ENCODE peak calls at places on chromosomes 4 and X, in eight cellular contexts. One of them, this sample, is unnamed. For H3K36me3, the result is how much of the 10 kb centered on the place peaks cover.

GRCh38 chrX:116342903-116343302 is 93.5 kb upstream of the SLC6A14 start:
- DNase-seq in body of pancreas: no peak
- DNase-seq in lower lobe of right lung: no peak
- DNase-seq in lung: no peak
- DNase-seq in ascending aorta: no peak
- DNase-seq in colonic mucosa: no peak
- DNase-seq in stomach: no peak
- DNase-seq in heart left ventricle: no peak
- DNase-seq in this sample: no peak

GRCh38 chr4:173288296-173288695 is 45.9 kb downstream of the HMGB2 start:
- DNase-seq in body of pancreas: peak
- DNase-seq in lower lobe of right lung: no peak
- DNase-seq in lung: peak
- DNase-seq in ascending aorta: no peak
- DNase-seq in colonic mucosa: peak
- DNase-seq in stomach: peak
- DNase-seq in heart left ventricle: peak
- DNase-seq in this sample: no peak

GRCh38 chrX:74419861-74420193 is 1.5 kb upstream of the SLC16A2 start:
- DNase-seq in body of pancreas: no peak
- DNase-seq in lower lobe of right lung: no peak
- DNase-seq in lung: no peak
- DNase-seq in ascending aorta: no peak
- DNase-seq in colonic mucosa: no peak
- DNase-seq in stomach: no peak
- DNase-seq in heart left ventricle: no peak
- DNase-seq in this sample: no peak

GRCh38 chr4:184309241-184310170 is 91.8 kb upstream of the ENPP6 start:
- DNase-seq in body of pancreas: no peak
- DNase-seq in lower lobe of right lung: no peak
- DNase-seq in lung: no peak
- DNase-seq in ascending aorta: no peak
- DNase-seq in colonic mucosa: peak
- DNase-seq in stomach: no peak
- DNase-seq in heart left ventricle: no peak
- DNase-seq in this sample: no peak

GRCh38 chr4:51942108-51942832 is 77.9 kb downstream of the LRRC66 start:
- DNase-seq in body of pancreas: no peak
- DNase-seq in lower lobe of right lung: no peak
- DNase-seq in lung: no peak
- DNase-seq in ascending aorta: no peak
- DNase-seq in colonic mucosa: no peak
- DNase-seq in stomach: no peak
- DNase-seq in heart left ventricle: no peak
- DNase-seq in this sample: no peak

GRCh38 chr4:113683143-113683542 is 78.4 kb downstream of the CAMK2D start:
- DNase-seq in body of pancreas: no peak
- DNase-seq in lower lobe of right lung: no peak
- DNase-seq in lung: no peak
- DNase-seq in ascending aorta: no peak
- DNase-seq in colonic mucosa: no peak
- DNase-seq in stomach: no peak
- DNase-seq in heart left ventricle: no peak
- DNase-seq in this sample: no peak

GRCh38 chrX:135295238-135295943 is 13.9 kb upstream of the ETDC start:
- DNase-seq in body of pancreas: no peak
- DNase-seq in lower lobe of right lung: peak
- DNase-seq in lung: peak
- DNase-seq in ascending aorta: no peak
- DNase-seq in colonic mucosa: peak
- DNase-seq in stomach: no peak
- DNase-seq in heart left ventricle: peak
- DNase-seq in this sample: no peak

GRCh38 chrX:100731441-100732281 is at the start of gene SYTL4:
- DNase-seq in body of pancreas: peak
- DNase-seq in lower lobe of right lung: peak
- DNase-seq in lung: no peak
- DNase-seq in ascending aorta: no peak
- DNase-seq in colonic mucosa: peak
- DNase-seq in stomach: peak
- DNase-seq in heart left ventricle: peak
- DNase-seq in this sample: no peak

GRCh38 chr4:179872751-179873150 is 2370.5 kb upstream of the TENM3 start:
- DNase-seq in body of pancreas: no peak
- DNase-seq in lower lobe of right lung: no peak
- DNase-seq in lung: no peak
- DNase-seq in ascending aorta: no peak
- DNase-seq in colonic mucosa: no peak
- DNase-seq in stomach: no peak
- DNase-seq in heart left ventricle: no peak
- DNase-seq in this sample: no peak

GRCh38 chrX:42219231-42219630 is 295.9 kb upstream of the CASK start:
- DNase-seq in body of pancreas: no peak
- DNase-seq in lower lobe of right lung: no peak
- DNase-seq in lung: no peak
- DNase-seq in ascending aorta: no peak
- DNase-seq in colonic mucosa: no peak
- DNase-seq in stomach: no peak
- DNase-seq in heart left ventricle: no peak
- DNase-seq in this sample: no peak

GRCh38 chr4:182207806-182208483 is 35.3 kb upstream of the TENM3 start:
- DNase-seq in body of pancreas: no peak
- DNase-seq in lower lobe of right lung: no peak
- DNase-seq in lung: no peak
- DNase-seq in ascending aorta: no peak
- DNase-seq in colonic mucosa: no peak
- DNase-seq in stomach: no peak
- DNase-seq in heart left ventricle: no peak
- DNase-seq in this sample: peak

GRCh38 chrX:107549504-107549903 is 78.8 kb upstream of the PRPS1 start:
- DNase-seq in body of pancreas: no peak
- DNase-seq in lower lobe of right lung: no peak
- DNase-seq in lung: no peak
- DNase-seq in ascending aorta: no peak
- DNase-seq in colonic mucosa: no peak
- DNase-seq in stomach: no peak
- DNase-seq in heart left ventricle: no peak
- DNase-seq in this sample: no peak

GRCh38 chr4:111209706-111210105 is 586.8 kb upstream of the PITX2 start:
- DNase-seq in body of pancreas: no peak
- DNase-seq in lower lobe of right lung: no peak
- DNase-seq in lung: no peak
- DNase-seq in ascending aorta: no peak
- DNase-seq in colonic mucosa: no peak
- DNase-seq in stomach: no peak
- DNase-seq in heart left ventricle: no peak
- DNase-seq in this sample: no peak

GRCh38 chr4:159046683-159047082 is 56.2 kb upstream of the RAPGEF2 start:
- DNase-seq in body of pancreas: no peak
- DNase-seq in lower lobe of right lung: no peak
- DNase-seq in lung: no peak
- DNase-seq in ascending aorta: no peak
- DNase-seq in colonic mucosa: no peak
- DNase-seq in stomach: no peak
- DNase-seq in heart left ventricle: no peak
- DNase-seq in this sample: no peak

GRCh38 chr4:159048166-159048886 is 54.6 kb upstream of the RAPGEF2 start:
- DNase-seq in body of pancreas: peak
- DNase-seq in lower lobe of right lung: peak
- DNase-seq in lung: peak
- DNase-seq in ascending aorta: no peak
- DNase-seq in colonic mucosa: peak
- DNase-seq in stomach: peak
- DNase-seq in heart left ventricle: peak
- DNase-seq in this sample: no peak

GRCh38 chr4:159049780-159050375 is 53.0 kb upstream of the RAPGEF2 start:
- DNase-seq in body of pancreas: no peak
- DNase-seq in lower lobe of right lung: no peak
- DNase-seq in lung: no peak
- DNase-seq in ascending aorta: no peak
- DNase-seq in colonic mucosa: no peak
- DNase-seq in stomach: no peak
- DNase-seq in heart left ventricle: no peak
- DNase-seq in this sample: no peak

GRCh38 chr4:159045321-159045720 is 57.6 kb upstream of the RAPGEF2 start:
- DNase-seq in body of pancreas: no peak
- DNase-seq in lower lobe of right lung: no peak
- DNase-seq in lung: no peak
- DNase-seq in ascending aorta: no peak
- DNase-seq in colonic mucosa: no peak
- DNase-seq in stomach: no peak
- DNase-seq in heart left ventricle: no peak
- DNase-seq in this sample: no peak

GRCh38 chr4:159047478-159048165 is 55.3 kb upstream of the RAPGEF2 start:
- DNase-seq in body of pancreas: no peak
- DNase-seq in lower lobe of right lung: no peak
- DNase-seq in lung: no peak
- DNase-seq in ascending aorta: no peak
- DNase-seq in colonic mucosa: no peak
- DNase-seq in stomach: no peak
- DNase-seq in heart left ventricle: no peak
- DNase-seq in this sample: no peak
- H3K4me3 ChIP-seq in body of pancreas: no peak
- H3K4me3 ChIP-seq in lower lobe of right lung: peak
- H3K4me3 ChIP-seq in lung: no peak
- H3K4me3 ChIP-seq in ascending aorta: no peak
- H3K4me3 ChIP-seq in colonic mucosa: no peak
- H3K4me3 ChIP-seq in stomach: peak
- H3K4me3 ChIP-seq in heart left ventricle: no peak
- H3K4me3 ChIP-seq in this sample: no peak

GRCh38 chrX:46376246-46376885 is 168.9 kb downstream of the ZNF674 start:
- DNase-seq in body of pancreas: no peak
- DNase-seq in lower lobe of right lung: no peak
- DNase-seq in lung: no peak
- DNase-seq in ascending aorta: no peak
- DNase-seq in colonic mucosa: peak
- DNase-seq in stomach: no peak
- DNase-seq in heart left ventricle: no peak
- DNase-seq in this sample: no peak
- TF ChIP-seq CTCF in body of pancreas: no peak
- TF ChIP-seq CTCF in lower lobe of right lung: peak
- TF ChIP-seq CTCF in lung: no peak
- TF ChIP-seq CTCF in ascending aorta: peak
- TF ChIP-seq CTCF in colonic mucosa: peak
- TF ChIP-seq CTCF in stomach: no peak
- TF ChIP-seq CTCF in heart left ventricle: no peak
- TF ChIP-seq CTCF in this sample: peak

GRCh38 chr4:37816719-37817118 is 9.8 kb upstream of the PGM2 start:
- DNase-seq in body of pancreas: no peak
- DNase-seq in lower lobe of right lung: no peak
- DNase-seq in lung: no peak
- DNase-seq in ascending aorta: no peak
- DNase-seq in colonic mucosa: no peak
- DNase-seq in stomach: no peak
- DNase-seq in heart left ventricle: no peak
- DNase-seq in this sample: no peak

GRCh38 chr4:37815591-37815990 is 10.9 kb upstream of the PGM2 start:
- DNase-seq in body of pancreas: no peak
- DNase-seq in lower lobe of right lung: no peak
- DNase-seq in lung: no peak
- DNase-seq in ascending aorta: no peak
- DNase-seq in colonic mucosa: no peak
- DNase-seq in stomach: no peak
- DNase-seq in heart left ventricle: no peak
- DNase-seq in this sample: no peak

GRCh38 chr4:37812713-37813112 is 13.8 kb upstream of the PGM2 start:
- DNase-seq in body of pancreas: no peak
- DNase-seq in lower lobe of right lung: no peak
- DNase-seq in lung: no peak
- DNase-seq in ascending aorta: no peak
- DNase-seq in colonic mucosa: no peak
- DNase-seq in stomach: no peak
- DNase-seq in heart left ventricle: no peak
- DNase-seq in this sample: peak

GRCh38 chr4:37816006-37816405 is 10.5 kb upstream of the PGM2 start:
- DNase-seq in body of pancreas: no peak
- DNase-seq in lower lobe of right lung: no peak
- DNase-seq in lung: no peak
- DNase-seq in ascending aorta: no peak
- DNase-seq in colonic mucosa: no peak
- DNase-seq in stomach: no peak
- DNase-seq in heart left ventricle: no peak
- DNase-seq in this sample: no peak
- H3K36me3 ChIP-seq in body of pancreas: under half
- H3K36me3 ChIP-seq in lower lobe of right lung: under half
- H3K36me3 ChIP-seq in lung: under half
- H3K36me3 ChIP-seq in ascending aorta: under half
- H3K36me3 ChIP-seq in colonic mucosa: under half
- H3K36me3 ChIP-seq in stomach: under half
- H3K36me3 ChIP-seq in heart left ventricle: under half
- H3K36me3 ChIP-seq in this sample: under half

GRCh38 chr4:40601641-40602040 is 28.0 kb downstream of the RBM47 start:
- DNase-seq in body of pancreas: no peak
- DNase-seq in lower lobe of right lung: peak
- DNase-seq in lung: no peak
- DNase-seq in ascending aorta: no peak
- DNase-seq in colonic mucosa: no peak
- DNase-seq in stomach: peak
- DNase-seq in heart left ventricle: no peak
- DNase-seq in this sample: no peak
- H3K4me3 ChIP-seq in body of pancreas: no peak
- H3K4me3 ChIP-seq in lower lobe of right lung: no peak
- H3K4me3 ChIP-seq in lung: no peak
- H3K4me3 ChIP-seq in ascending aorta: no peak
- H3K4me3 ChIP-seq in colonic mucosa: no peak
- H3K4me3 ChIP-seq in stomach: no peak
- H3K4me3 ChIP-seq in heart left ventricle: no peak
- H3K4me3 ChIP-seq in this sample: no peak